ENCODE peak calls at places on chromosomes 6 and 20, in four cellular contexts. Q, V, K and H are unnamed samples.

GRCh38 chr6:13710552-13711383 is 867 bp downstream of the RANBP9 start:
- DNase-seq in Q (peak; percentile 72), V (peak; percentile 92), K (peak; percentile 66), H (no peak)

GRCh38 chr20:57913156-57913930 is 203.5 kb upstream of the PMEPA1 start:
- DNase-seq in Q (no peak), V (no peak), K (no peak), H (no peak)

GRCh38 chr20:50305636-50306477 is 115.2 kb downstream of the CEBPB start:
- DNase-seq in Q (peak; percentile 79), V (no peak), K (peak; percentile 71), H (peak; percentile 93)

GRCh38 chr6:23228439-23229024 is 659.2 kb downstream of the HDGFL1 start:
- DNase-seq in Q (no peak), V (no peak), K (no peak), H (no peak)

GRCh38 chr6:131950767-131951575 is at the start of gene CCN2:
- DNase-seq in Q (peak; percentile 86), V (peak; percentile 94), K (peak; percentile 84), H (peak; percentile 95)

GRCh38 chr20:1087311-1087710 is 31.1 kb upstream of the PSMF1 start:
- DNase-seq in Q (no peak), V (no peak), K (no peak), H (no peak)

GRCh38 chr6:166597711-166598440 is 11.4 kb upstream of the RAMACL start:
- DNase-seq in Q (no peak), V (no peak), K (no peak), H (no peak)

GRCh38 chr6:6865601-6866000 is 242.2 kb upstream of the RREB1 start:
- DNase-seq in Q (no peak), V (no peak), K (no peak), H (no peak)

GRCh38 chr6:135286962-135287525 is 105.9 kb downstream of the MYB start:
- DNase-seq in Q (no peak), V (no peak), K (no peak), H (no peak)

GRCh38 chr6:30100585-30101422 is 12.1 kb downstream of the TRIM31 start:
- DNase-seq in Q (peak; percentile 47), V (peak; percentile 90), K (peak; percentile 85), H (no peak)

GRCh38 chr6:37990762-37991525 is 171.4 kb downstream of the ZFAND3 start:
- DNase-seq in Q (no peak), V (no peak), K (no peak), H (no peak)

GRCh38 chr6:38452816-38453215 is 186.9 kb downstream of the BTBD9 start:
- DNase-seq in Q (no peak), V (no peak), K (no peak), H (no peak)

GRCh38 chr6:134814076-134814709 is 135.7 kb downstream of the ALDH8A1 start:
- DNase-seq in Q (no peak), V (no peak), K (no peak), H (no peak)

GRCh38 chr6:2940010-2940850 is 31.1 kb downstream of the SERPINB6 start:
- DNase-seq in Q (no peak), V (no peak), K (no peak), H (no peak)

GRCh38 chr20:23350855-23351838 is 556 bp downstream of the NXT1 start:
- DNase-seq in Q (peak; percentile 75), V (no peak), K (peak; percentile 58), H (peak; percentile 79)

GRCh38 chr6:37992749-37993148 is 173.2 kb downstream of the ZFAND3 start:
- DNase-seq in Q (no peak), V (no peak), K (no peak), H (no peak)

GRCh38 chr6:69933239-69933638 is 66.9 kb downstream of the COL19A1 start:
- DNase-seq in Q (no peak), V (no peak), K (no peak), H (no peak)

GRCh38 chr20:46456255-46457028 is 50.0 kb upstream of the ELMO2 start:
- DNase-seq in Q (no peak), V (no peak), K (no peak), H (no peak)

GRCh38 chr6:138403801-138404665 is at the start of gene HEBP2:
- DNase-seq in Q (peak; percentile 93), V (peak; percentile 96), K (peak; percentile 97), H (peak; percentile 96)

GRCh38 chr6:71460933-71461332 is 172.3 kb downstream of the OGFRL1 start:
- DNase-seq in Q (no peak), V (no peak), K (no peak), H (no peak)

GRCh38 chr6:89505847-89506246 is 72.9 kb downstream of the ANKRD6 start:
- DNase-seq in Q (no peak), V (no peak), K (no peak), H (no peak)

GRCh38 chr6:149306967-149307366 is 10.5 kb upstream of the TAB2 start:
- DNase-seq in Q (no peak), V (no peak), K (no peak), H (no peak)

GRCh38 chr6:80163754-80164187 is 57.3 kb downstream of the BCKDHB start:
- DNase-seq in Q (no peak), V (no peak), K (no peak), H (no peak)

GRCh38 chr6:143176090-143177021 is 115.7 kb downstream of the AIG1 start:
- DNase-seq in Q (no peak), V (no peak), K (no peak), H (no peak)

GRCh38 chr6:18153311-18153703 is 1.6 kb downstream of the TPMT start:
- DNase-seq in Q (no peak), V (no peak), K (no peak), H (no peak)

GRCh38 chr6:18151801-18152200 is 3.1 kb downstream of the TPMT start:
- DNase-seq in Q (no peak), V (no peak), K (no peak), H (no peak)

GRCh38 chr6:18154507-18155272 is at the start of gene TPMT:
- DNase-seq in Q (peak; percentile 98), V (peak; percentile 99), K (peak; percentile 35), H (peak; percentile 73)

GRCh38 chr6:18155273-18155863 is at the start of gene KDM1B:
- DNase-seq in Q (no peak), V (no peak), K (peak; percentile 99), H (peak; percentile 99)

DNA sequence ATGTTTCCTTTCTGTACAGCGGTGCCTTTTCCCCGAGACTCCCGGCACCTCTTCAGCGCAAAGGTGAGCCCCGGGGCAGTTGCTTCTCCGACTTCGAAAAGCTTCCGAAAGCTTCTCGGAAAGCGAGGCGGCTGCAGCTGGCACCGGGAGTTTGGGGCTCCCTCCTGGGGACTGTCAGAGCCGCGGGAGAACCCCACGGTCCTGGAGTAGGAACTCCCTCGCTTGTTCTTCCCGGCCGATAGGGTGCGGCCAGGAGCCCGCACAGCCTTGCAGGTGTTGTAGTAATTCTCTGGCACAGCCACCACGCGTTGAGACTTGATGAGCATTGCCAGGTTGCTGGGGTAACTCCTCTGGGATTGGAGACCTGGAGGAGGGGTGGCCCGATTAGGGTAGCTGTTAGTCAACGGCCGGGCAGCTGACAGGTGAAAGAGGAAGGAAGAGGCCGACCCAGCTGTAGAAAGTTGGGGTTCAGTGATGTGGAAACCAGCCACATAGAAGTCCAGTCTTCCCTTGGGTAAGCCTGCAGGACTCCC is 708 bp downstream of the KDM1B start:
- DNase-seq in Q (no peak), V (no peak), K (peak; percentile 82), H (peak; percentile 78)
- TF ChIP-seq CTCF in Q (no peak), V (peak; percentile 40), K (peak; percentile 36), H (no peak)

DNA sequence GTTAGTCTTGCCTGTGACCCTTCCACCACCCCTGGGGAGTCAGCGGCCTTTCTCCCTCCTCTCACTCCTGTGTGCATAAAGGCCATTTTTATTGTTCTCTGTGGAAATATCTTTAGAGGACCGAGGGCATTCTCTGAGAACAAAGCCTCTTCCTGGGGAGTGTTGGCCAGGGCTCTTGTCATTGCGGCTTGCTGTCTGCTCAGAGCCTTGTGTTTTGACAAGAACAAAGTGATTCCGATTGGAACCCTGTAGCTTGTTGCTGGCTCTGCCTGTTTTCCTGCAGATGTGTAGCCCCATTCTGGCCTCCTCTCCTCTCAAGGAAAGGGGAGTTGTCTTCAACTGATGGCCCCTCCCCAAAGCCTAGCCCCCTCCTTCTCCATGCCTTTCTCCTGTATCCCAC is 252.7 kb downstream of the LRFN2 start:
- DNase-seq in Q (no peak), V (no peak), K (no peak), H (no peak)
- TF ChIP-seq EP300 in Q (no peak), V (no peak), K (no peak), H (no peak)

GRCh38 chr6:91428953-91429560 is 842.2 kb upstream of the MAP3K7 start:
- DNase-seq in Q (no peak), V (no peak), K (no peak), H (no peak)
- TF ChIP-seq CTCF in Q (no peak), V (no peak), K (peak; percentile 42), H (no peak)

DNA sequence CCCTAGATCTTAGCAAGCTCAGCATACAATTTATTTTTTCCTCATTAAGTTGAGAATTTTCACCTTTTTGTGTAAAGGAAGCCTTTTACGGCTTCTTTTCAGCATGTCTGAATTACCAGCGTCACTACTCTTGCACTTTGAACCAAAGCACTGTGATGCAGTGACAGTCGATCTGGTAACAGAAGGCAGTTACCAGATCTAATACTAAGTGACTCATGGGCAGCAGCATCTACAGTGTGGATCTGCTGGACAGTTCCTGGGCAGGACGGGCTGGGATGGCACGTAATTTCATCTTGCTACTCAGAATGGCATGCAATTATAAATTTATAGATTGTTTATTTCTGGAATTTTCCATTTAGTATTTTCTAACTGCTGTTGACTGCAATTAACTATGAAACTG is 12.0 kb downstream of the CFAP61 start:
- DNase-seq in Q (no peak), V (no peak), K (no peak), H (no peak)
- TF ChIP-seq EP300 in Q (no peak), V (no peak), K (no peak), H (no peak)

GRCh38 chr6:125787791-125788190 is 3.0 kb upstream of the NCOA7 start:
- DNase-seq in Q (peak; percentile 46), V (no peak), K (no peak), H (no peak)
- TF ChIP-seq CTCF in Q (peak; percentile 11), V (peak; percentile 6), K (no peak), H (no peak)

GRCh38 chr6:39823187-39823815 is 31.1 kb downstream of the DAAM2 start:
- DNase-seq in Q (peak; percentile 77), V (no peak), K (peak; percentile 43), H (peak; percentile 90)
- TF ChIP-seq EP300 in Q (peak; percentile 78), V (peak; percentile 72), K (peak; percentile 98), H (peak; percentile 76)

DNA sequence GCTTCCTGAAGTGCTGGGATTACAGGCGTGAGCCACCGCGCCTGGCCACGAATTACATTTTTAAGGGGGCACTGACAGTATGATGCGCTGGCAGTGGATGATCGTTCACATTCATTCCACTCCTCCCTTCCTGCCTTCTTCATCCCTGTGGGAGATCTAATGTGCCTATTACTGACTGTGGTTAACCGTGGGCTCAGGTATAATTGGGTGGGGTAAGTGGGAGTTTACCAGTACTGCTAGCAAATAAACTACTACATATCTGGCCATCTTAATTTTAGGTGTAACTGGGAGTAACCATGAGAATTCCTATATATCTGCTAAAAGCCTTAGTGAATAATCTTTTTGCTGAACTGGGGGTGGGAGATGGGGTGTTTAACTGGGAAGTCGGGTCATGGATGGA is 6.5 kb upstream of the BLOC1S5 start:
- DNase-seq in Q (no peak), V (no peak), K (no peak), H (no peak)
- TF ChIP-seq CTCF in Q (no peak), V (no peak), K (no peak), H (no peak)

DNA sequence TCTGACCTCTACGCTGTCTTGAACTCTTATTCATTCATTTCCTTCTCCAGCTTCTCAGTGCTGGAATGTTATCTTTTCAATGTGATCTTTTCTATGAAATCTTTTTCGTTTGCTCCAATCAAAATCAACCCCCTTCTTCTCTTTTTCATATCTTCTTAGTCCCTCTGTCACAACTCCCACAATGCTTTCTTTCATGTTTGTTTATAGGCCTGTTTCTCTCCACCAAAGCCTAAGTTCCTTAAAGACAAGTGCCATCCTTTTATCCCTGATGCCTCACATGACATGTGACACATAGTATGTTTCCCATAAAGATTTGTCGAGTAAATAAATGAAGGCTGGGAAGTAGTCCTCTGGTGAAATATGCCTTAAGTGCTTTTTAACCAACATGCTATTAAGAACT is 38.1 kb downstream of the CRYBG1 start:
- DNase-seq in Q (no peak), V (no peak), K (no peak), H (no peak)
- TF ChIP-seq EP300 in Q (no peak), V (no peak), K (no peak), H (no peak)